ENCODE peak calls at places on chromosomes 2 and 18, in four cellular contexts. U, P, A and L are unnamed samples.
A peak's percentile ranks its signal among the peaks of the same experiment; 100 is the strongest.

GRCh38 chr2:12844511-12844910 is 127.8 kb downstream of the TRIB2 start:
- DNase-seq in U (no peak), P (no peak), A (no peak), L (no peak)

GRCh38 chr18:21117385-21118135 is 5.9 kb upstream of the ROCK1 start:
- DNase-seq in U (no peak), P (no peak), A (peak; percentile 34), L (no peak)

GRCh38 chr18:58392336-58393000 is 236.4 kb downstream of the ALPK2 start:
- DNase-seq in U (no peak), P (no peak), A (no peak), L (no peak)

GRCh38 chr18:79394438-79395307 is 1.1 kb upstream of the NFATC1 start:
- DNase-seq in U (no peak), P (peak; percentile 60), A (peak; percentile 60), L (no peak)

GRCh38 chr2:210548878-210549384 is 7.5 kb upstream of the CPS1 start:
- DNase-seq in U (no peak), P (no peak), A (no peak), L (no peak)

GRCh38 chr2:231410293-231411004 is 14.9 kb downstream of the B3GNT7 start:
- DNase-seq in U (no peak), P (no peak), A (no peak), L (no peak)

GRCh38 chr2:191394043-191394442 is 148.8 kb downstream of the MYO1B start:
- DNase-seq in U (no peak), P (no peak), A (no peak), L (no peak)

GRCh38 chr2:36701918-36702317 is 5.4 kb downstream of the VIT start:
- DNase-seq in U (no peak), P (no peak), A (no peak), L (no peak)

GRCh38 chr2:173033080-173033479 is 42.6 kb upstream of the MAP3K20 start:
- DNase-seq in U (no peak), P (no peak), A (no peak), L (no peak)

GRCh38 chr18:2932247-2933181 is 80.4 kb downstream of the LPIN2 start:
- DNase-seq in U (no peak), P (peak; percentile 79), A (no peak), L (no peak)

GRCh38 chr2:134999536-134999935 is 47.7 kb downstream of the MAP3K19 start:
- DNase-seq in U (no peak), P (no peak), A (no peak), L (no peak)

GRCh38 chr2:88100489-88100858 is 27.4 kb downstream of the FABP1 start:
- DNase-seq in U (no peak), P (no peak), A (no peak), L (peak; percentile 6)

GRCh38 chr2:13240789-13241487 is 524.2 kb downstream of the TRIB2 start:
- DNase-seq in U (no peak), P (no peak), A (no peak), L (no peak)

GRCh38 chr2:71843391-71843850 is 304.2 kb downstream of the CYP26B1 start:
- DNase-seq in U (no peak), P (no peak), A (no peak), L (no peak)

GRCh38 chr2:2938481-2938880 is 439.1 kb downstream of the EIPR1 start:
- DNase-seq in U (no peak), P (no peak), A (no peak), L (peak; percentile 29)

GRCh38 chr2:65943099-65943786 is 491.7 kb upstream of the MEIS1 start:
- DNase-seq in U (no peak), P (no peak), A (no peak), L (no peak)

GRCh38 chr2:32801741-32802140 is 145.0 kb upstream of the LTBP1 start:
- DNase-seq in U (no peak), P (no peak), A (no peak), L (no peak)

GRCh38 chr2:146994246-146994645 is 850.6 kb upstream of the ACVR2A start:
- DNase-seq in U (no peak), P (no peak), A (no peak), L (no peak)

GRCh38 chr2:61435291-61435690 is 35.6 kb downstream of the USP34 start:
- DNase-seq in U (no peak), P (no peak), A (no peak), L (no peak)

GRCh38 chr2:166653185-166653813 is 159.2 kb upstream of the SCN7A start:
- DNase-seq in U (no peak), P (no peak), A (no peak), L (no peak)

GRCh38 chr2:150681120-150681796 is 193.8 kb upstream of the RND3 start:
- DNase-seq in U (no peak), P (no peak), A (no peak), L (no peak)

GRCh38 chr2:46181789-46182530 is 115.2 kb upstream of the EPAS1 start:
- DNase-seq in U (no peak), P (no peak), A (no peak), L (no peak)

GRCh38 chr2:12325806-12326205 is 390.9 kb upstream of the TRIB2 start:
- DNase-seq in U (no peak), P (no peak), A (no peak), L (no peak)

GRCh38 chr2:66813525-66813924 is 378.6 kb downstream of the MEIS1 start:
- DNase-seq in U (no peak), P (no peak), A (no peak), L (no peak)

GRCh38 chr2:186518291-186518690 is 32.2 kb downstream of the ZC3H15 start:
- DNase-seq in U (no peak), P (no peak), A (no peak), L (no peak)

GRCh38 chr2:113132622-113133021 is 5.2 kb downstream of the IL1RN start:
- DNase-seq in U (no peak), P (no peak), A (no peak), L (no peak)

GRCh38 chr2:64652231-64653173 is 1.2 kb downstream of the SERTAD2 start:
- DNase-seq in U (no peak), P (no peak), A (peak; percentile 51), L (peak; percentile 89)

GRCh38 chr2:160608525-160609085 is 115.0 kb upstream of the RBMS1 start:
- DNase-seq in U (no peak), P (peak; percentile 43), A (no peak), L (no peak)
- H3K4me1 ChIP-seq in U (no peaks in the 10 kb centered on the region), P (no peaks in the 10 kb centered on the region), A (no peaks in the 10 kb centered on the region), L (no peaks in the 10 kb centered on the region)

GRCh38 chr2:70400539-70400938 is 98.7 kb upstream of the FAM136A start:
- DNase-seq in U (no peak), P (no peak), A (no peak), L (no peak)
- H3K4me1 ChIP-seq in U (no peaks in the 10 kb centered on the region), P (no peaks in the 10 kb centered on the region), A (no peaks in the 10 kb centered on the region), L (no peaks in the 10 kb centered on the region)

DNA sequence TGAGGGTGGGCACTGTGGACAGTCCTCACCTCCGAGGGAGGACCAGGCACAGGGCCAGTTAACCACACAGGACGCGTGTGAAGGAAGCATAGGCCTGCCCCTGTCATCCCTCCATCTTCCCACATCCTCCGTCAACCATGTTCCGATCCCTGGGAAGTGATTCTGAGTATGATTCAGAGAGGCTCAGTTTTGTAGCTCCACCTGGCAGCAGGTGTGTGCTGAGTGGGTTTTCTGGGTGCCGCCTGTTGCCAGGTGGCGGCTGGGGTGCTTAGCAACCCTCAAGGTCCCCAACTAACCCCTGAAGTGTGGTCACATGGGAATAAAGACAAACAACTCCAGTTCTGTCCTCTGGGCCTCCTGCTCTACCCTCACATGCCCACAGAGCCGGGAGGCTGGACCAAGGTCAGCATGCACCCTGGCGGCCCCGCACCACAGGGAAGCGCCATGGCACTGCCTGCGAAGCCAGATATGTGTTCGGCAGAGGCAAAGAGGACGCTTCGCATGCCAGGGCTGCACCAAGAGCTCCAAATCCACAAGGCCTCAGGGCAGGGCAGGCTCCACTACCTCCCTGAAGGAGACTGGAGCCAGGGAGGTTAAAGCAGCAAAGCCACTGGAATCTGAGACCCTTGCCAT is 60.0 kb downstream of the ADCY3 start:
- DNase-seq in U (no peak), P (no peak), A (no peak), L (no peak)
- H3K4me1 ChIP-seq in U (no peaks in the 10 kb centered on the region), P (no peaks in the 10 kb centered on the region), A (peaks cover 27% of the 10 kb centered on the region), L (peaks cover 18% of the 10 kb centered on the region)

GRCh38 chr18:34866739-34867138 is 156.6 kb downstream of the DTNA start:
- DNase-seq in U (no peak), P (no peak), A (no peak), L (no peak)
- H3K4me1 ChIP-seq in U (no peaks in the 10 kb centered on the region), P (no peaks in the 10 kb centered on the region), A (peaks cover 32% of the 10 kb centered on the region), L (no peaks in the 10 kb centered on the region)

GRCh38 chr18:10465157-10465990 is 10.9 kb downstream of the APCDD1 start:
- DNase-seq in U (no peak), P (no peak), A (no peak), L (no peak)
- H3K4me1 ChIP-seq in U (no peaks in the 10 kb centered on the region), P (no peaks in the 10 kb centered on the region), A (no peaks in the 10 kb centered on the region), L (no peaks in the 10 kb centered on the region)

DNA sequence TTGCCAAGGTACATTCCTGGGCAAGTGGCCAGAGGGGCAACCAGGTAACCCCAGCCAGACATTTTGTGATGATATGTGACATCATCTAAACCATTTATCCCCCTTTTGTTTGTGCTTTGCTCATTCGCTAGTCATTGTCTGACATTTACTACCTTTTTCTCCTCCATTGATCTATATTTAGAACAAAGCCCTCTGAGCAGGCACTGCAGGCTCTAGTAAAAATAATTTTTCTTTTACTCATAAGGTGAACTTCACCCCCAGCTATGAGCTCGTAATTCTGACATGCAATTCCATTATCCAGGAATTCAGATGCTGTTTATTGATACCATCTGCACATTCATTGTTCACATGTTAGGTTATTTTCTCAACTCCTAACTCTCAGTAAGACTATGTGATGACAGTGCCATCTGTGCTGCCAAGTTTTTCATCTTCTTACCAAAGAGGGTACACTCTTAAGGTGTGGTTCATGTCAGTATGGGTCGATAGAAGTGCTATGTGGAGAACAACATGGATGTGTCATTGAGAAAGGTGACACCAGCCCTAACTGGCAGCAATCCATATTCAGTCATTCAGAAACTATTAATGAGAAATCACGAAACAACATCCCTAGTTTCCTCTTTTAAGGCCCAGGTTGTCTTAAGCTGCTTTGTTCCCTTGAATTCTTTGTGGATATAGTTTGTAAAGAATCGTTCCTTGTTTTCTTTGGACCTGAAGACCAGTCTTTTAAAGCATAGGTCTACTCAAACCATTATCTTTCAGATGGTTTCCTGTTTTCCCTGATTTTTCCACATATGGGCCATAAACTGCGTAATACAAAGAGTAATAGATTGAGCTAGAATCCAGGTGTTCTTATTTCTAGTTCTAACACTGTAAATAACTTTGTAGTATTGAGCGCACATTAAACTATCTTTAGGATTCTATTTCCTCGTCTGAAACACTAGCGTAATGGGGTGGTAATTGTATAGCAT is 978.1 kb upstream of the CDH2 start:
- DNase-seq in U (peak; percentile 27), P (no peak), A (no peak), L (no peak)
- H3K4me1 ChIP-seq in U (no peaks in the 10 kb centered on the region), P (no peaks in the 10 kb centered on the region), A (peaks cover 9% of the 10 kb centered on the region), L (no peaks in the 10 kb centered on the region)